ENCODE peak calls at places on chromosome 4, in eight cellular contexts. G, X, M, V, Y, R, H and K are unnamed samples.

GRCh38 chr4:14513471-14513870 is 488.8 kb upstream of the CPEB2 start:
- DNase-seq in G (no peak), X (no peak), M (no peak), V (no peak), Y (no peak), R (no peak), H (no peak), K (no peak)

GRCh38 chr4:36285784-36286480 is 4.5 kb downstream of the DTHD1 start:
- DNase-seq in G (no peak), X (no peak), M (no peak), V (no peak), Y (no peak), R (no peak), H (no peak), K (peak)

GRCh38 chr4:4256799-4257198 is 8.8 kb upstream of the TMEM128 start:
- DNase-seq in G (no peak), X (no peak), M (no peak), V (no peak), Y (no peak), R (no peak), H (no peak), K (no peak)

GRCh38 chr4:8269535-8270417 is at the start of gene HTRA3:
- DNase-seq in G (no peak), X (no peak), M (no peak), V (peak), Y (peak), R (no peak), H (peak), K (peak)

GRCh38 chr4:40916880-40917279 is 167.1 kb downstream of the NSUN7 start:
- DNase-seq in G (no peak), X (peak), M (peak), V (no peak), Y (peak), R (peak), H (no peak), K (peak)

GRCh38 chr4:139919513-139919912 is 234.5 kb downstream of the MAML3 start:
- DNase-seq in G (no peak), X (no peak), M (no peak), V (no peak), Y (no peak), R (no peak), H (no peak), K (no peak)

GRCh38 chr4:104475652-104476051 is 19.0 kb downstream of the CXXC4 start:
- DNase-seq in G (no peak), X (no peak), M (no peak), V (no peak), Y (no peak), R (no peak), H (no peak), K (no peak)

GRCh38 chr4:143581331-143581961 is 67.9 kb downstream of the SMARCA5 start:
- DNase-seq in G (no peak), X (no peak), M (no peak), V (no peak), Y (no peak), R (no peak), H (no peak), K (no peak)

GRCh38 chr4:145289403-145290076 is 109.2 kb upstream of the OTUD4 start:
- DNase-seq in G (no peak), X (no peak), M (no peak), V (no peak), Y (no peak), R (no peak), H (no peak), K (no peak)

GRCh38 chr4:5959221-5959982 is 58.8 kb downstream of the C4orf50 start:
- DNase-seq in G (no peak), X (no peak), M (no peak), V (no peak), Y (peak), R (no peak), H (no peak), K (no peak)

GRCh38 chr4:100257567-100257966 is 67.3 kb upstream of the DDIT4L start:
- DNase-seq in G (no peak), X (no peak), M (no peak), V (no peak), Y (no peak), R (no peak), H (no peak), K (no peak)

GRCh38 chr4:94415448-94415847 is 36.3 kb upstream of the PDLIM5 start:
- DNase-seq in G (no peak), X (no peak), M (no peak), V (no peak), Y (no peak), R (no peak), H (no peak), K (no peak)

GRCh38 chr4:178970433-178971140 is 1528.3 kb upstream of the AGA start:
- DNase-seq in G (no peak), X (no peak), M (no peak), V (no peak), Y (no peak), R (no peak), H (no peak), K (no peak)

GRCh38 chr4:130172156-130172555 is 1076.2 kb downstream of the C4orf33 start:
- DNase-seq in G (no peak), X (no peak), M (no peak), V (no peak), Y (no peak), R (no peak), H (no peak), K (no peak)

GRCh38 chr4:99301376-99302164 is 10.8 kb upstream of the ADH1A start:
- DNase-seq in G (no peak), X (no peak), M (no peak), V (no peak), Y (no peak), R (no peak), H (no peak), K (no peak)

GRCh38 chr4:53507058-53507457 is 84.2 kb downstream of the LNX1 start:
- DNase-seq in G (no peak), X (no peak), M (no peak), V (no peak), Y (no peak), R (no peak), H (no peak), K (no peak)

GRCh38 chr4:61882381-61882780 is 682.3 kb downstream of the ADGRL3 start:
- DNase-seq in G (no peak), X (no peak), M (no peak), V (no peak), Y (no peak), R (no peak), H (no peak), K (no peak)

GRCh38 chr4:137226221-137226620 is 306.1 kb downstream of the PCDH18 start:
- DNase-seq in G (no peak), X (no peak), M (no peak), V (no peak), Y (no peak), R (no peak), H (no peak), K (no peak)

GRCh38 chr4:59200992-59201391 is 1999.1 kb upstream of the ADGRL3 start:
- DNase-seq in G (no peak), X (no peak), M (no peak), V (no peak), Y (no peak), R (no peak), H (no peak), K (no peak)

GRCh38 chr4:176193898-176194297 is 1.5 kb downstream of the SPATA4 start:
- DNase-seq in G (no peak), X (no peak), M (no peak), V (no peak), Y (no peak), R (no peak), H (no peak), K (no peak)

GRCh38 chr4:139866270-139866962 is 200.8 kb downstream of the MGST2 start:
- DNase-seq in G (peak), X (no peak), M (no peak), V (no peak), Y (no peak), R (no peak), H (no peak), K (no peak)

GRCh38 chr4:95319169-95319568 is 229.6 kb downstream of the UNC5C start:
- DNase-seq in G (peak), X (no peak), M (no peak), V (no peak), Y (no peak), R (no peak), H (no peak), K (no peak)

GRCh38 chr4:113026556-113026955 is 22.9 kb upstream of the ANK2 start:
- DNase-seq in G (no peak), X (no peak), M (no peak), V (no peak), Y (no peak), R (no peak), H (no peak), K (no peak)

GRCh38 chr4:140237616-140238352 is 83.8 kb upstream of the MAML3 start:
- DNase-seq in G (peak), X (no peak), M (no peak), V (peak), Y (peak), R (no peak), H (peak), K (peak)

GRCh38 chr4:99414401-99414800 is 20.7 kb downstream of the ADH7 start:
- DNase-seq in G (no peak), X (no peak), M (no peak), V (no peak), Y (no peak), R (no peak), H (no peak), K (no peak)

GRCh38 chr4:41428941-41429669 is 108.9 kb upstream of the LIMCH1 start:
- DNase-seq in G (no peak), X (no peak), M (no peak), V (no peak), Y (no peak), R (no peak), H (no peak), K (no peak)

GRCh38 chr4:147790412-147790811 is 58.5 kb downstream of the ARHGAP10 start:
- DNase-seq in G (no peak), X (no peak), M (no peak), V (no peak), Y (no peak), R (no peak), H (no peak), K (no peak)

GRCh38 chr4:139642364-139642763 is 23.3 kb upstream of the MGST2 start:
- DNase-seq in G (no peak), X (no peak), M (no peak), V (no peak), Y (no peak), R (no peak), H (no peak), K (no peak)

GRCh38 chr4:109303141-109303499 is 662 bp upstream of the COL25A1 start:
- DNase-seq in G (no peak), X (no peak), M (no peak), V (no peak), Y (no peak), R (no peak), H (peak), K (no peak)

GRCh38 chr4:74930166-74930565 is 2.8 kb upstream of the PARM1 start:
- DNase-seq in G (no peak), X (no peak), M (no peak), V (no peak), Y (no peak), R (no peak), H (no peak), K (no peak)

DNA sequence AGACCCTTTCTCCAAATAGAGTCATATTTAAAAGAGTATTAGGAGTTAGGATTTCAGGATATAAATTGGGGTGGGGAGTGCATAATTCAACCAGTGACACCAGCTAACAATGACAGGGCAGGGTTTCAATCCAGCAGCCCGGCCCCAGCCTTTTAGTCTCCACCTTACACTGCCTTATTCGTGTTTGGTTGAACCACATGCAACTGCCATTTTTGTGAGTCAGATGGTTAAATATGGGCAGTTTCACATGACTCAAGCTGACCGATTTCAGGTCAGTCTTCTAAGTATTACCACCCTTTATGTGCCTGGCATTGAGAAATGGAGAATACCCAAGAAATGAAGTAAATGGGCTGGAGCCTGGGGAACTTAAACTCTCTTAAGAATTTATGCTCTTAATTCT is 102.8 kb downstream of the STOX2 start:
- DNase-seq in G (no peak), X (no peak), M (no peak), V (no peak), Y (no peak), R (no peak), H (no peak), K (no peak)
- TF ChIP-seq EP300 in G (no peak), X (no peak), M (no peak), V (no peak), Y (no peak), R (no peak), H (no peak), K (no peak)

DNA sequence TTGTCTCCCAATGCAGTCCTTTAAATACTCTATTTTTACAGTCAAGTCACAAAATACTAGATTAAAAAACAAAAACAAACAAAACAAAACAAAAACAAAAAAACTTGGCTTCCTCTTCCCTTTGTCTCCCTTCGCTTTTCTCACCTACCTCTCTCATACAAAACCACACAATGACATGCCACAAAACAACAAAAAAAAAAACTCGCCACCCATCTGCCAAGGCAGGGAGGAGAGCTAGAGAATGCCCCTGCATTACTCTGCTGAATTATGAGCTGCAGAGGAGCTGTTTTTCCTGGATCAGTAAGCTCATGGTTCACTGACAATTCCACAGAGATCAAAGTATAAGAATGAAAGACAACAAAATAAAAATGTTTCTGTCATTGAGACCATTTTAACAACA is 252.7 kb upstream of the FAT4 start:
- DNase-seq in G (no peak), X (no peak), M (no peak), V (no peak), Y (no peak), R (no peak), H (no peak), K (no peak)
- TF ChIP-seq EP300 in G (no peak), X (no peak), M (no peak), V (no peak), Y (no peak), R (no peak), H (no peak), K (no peak)

DNA sequence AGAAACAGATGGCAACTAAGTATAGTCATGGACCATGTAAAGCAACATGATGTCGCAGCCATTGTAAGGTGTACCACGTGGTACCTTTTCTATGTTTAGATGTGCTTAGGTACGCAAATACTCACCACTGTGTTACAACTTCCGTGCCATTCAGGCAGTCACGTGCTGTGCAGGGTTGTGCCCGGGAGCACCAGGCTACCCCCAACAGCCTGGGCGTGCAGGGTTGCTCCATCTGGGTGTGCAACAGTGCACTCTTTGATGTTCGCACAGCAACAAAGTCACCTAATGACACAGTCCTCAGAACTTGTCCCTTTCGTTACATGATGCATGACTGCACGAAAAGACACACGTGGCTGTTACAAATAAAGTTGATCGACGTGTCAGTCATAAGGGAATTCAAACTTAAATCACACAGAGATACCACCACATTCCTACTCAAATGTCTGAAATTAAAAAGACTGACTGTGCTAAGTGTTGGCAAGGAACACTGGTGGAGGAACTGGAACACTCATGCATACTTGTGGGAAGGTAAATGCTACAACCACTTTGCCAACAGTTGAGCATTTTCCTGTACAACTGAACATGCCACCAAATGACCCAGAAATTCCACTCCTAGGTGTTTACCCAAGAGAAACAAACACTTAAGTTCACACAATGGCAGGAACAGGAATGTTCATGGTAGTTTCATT is 24.3 kb downstream of the CPLX1 start:
- DNase-seq in G (no peak), X (no peak), M (no peak), V (no peak), Y (no peak), R (no peak), H (no peak), K (no peak)
- TF ChIP-seq EP300 in G (no peak), X (no peak), M (no peak), V (no peak), Y (no peak), R (no peak), H (no peak), K (no peak)

GRCh38 chr4:185771696-185772390 is 40.2 kb downstream of the SORBS2 start:
- DNase-seq in G (no peak), X (no peak), M (no peak), V (no peak), Y (no peak), R (no peak), H (no peak), K (no peak)

GRCh38 chr4:185774815-185775684 is 36.9 kb downstream of the SORBS2 start:
- DNase-seq in G (no peak), X (no peak), M (no peak), V (no peak), Y (peak), R (no peak), H (no peak), K (no peak)

GRCh38 chr4:185773419-185773818 is 38.6 kb downstream of the SORBS2 start:
- DNase-seq in G (no peak), X (no peak), M (no peak), V (peak), Y (peak), R (no peak), H (no peak), K (no peak)

GRCh38 chr4:185774076-185774731 is 37.8 kb downstream of the SORBS2 start:
- DNase-seq in G (no peak), X (no peak), M (no peak), V (no peak), Y (no peak), R (peak), H (no peak), K (no peak)

GRCh38 chr4:185772391-185773093 is 39.5 kb downstream of the SORBS2 start:
- DNase-seq in G (no peak), X (no peak), M (no peak), V (no peak), Y (no peak), R (no peak), H (no peak), K (no peak)
- TF ChIP-seq EP300 in G (no peak), X (no peak), M (no peak), V (no peak), Y (no peak), R (no peak), H (no peak), K (no peak)

GRCh38 chr4:173998471-173999144 is 284.9 kb downstream of the FBXO8 start:
- DNase-seq in G (no peak), X (no peak), M (no peak), V (no peak), Y (no peak), R (no peak), H (no peak), K (no peak)
- TF ChIP-seq EP300 in G (no peak), X (no peak), M (no peak), V (no peak), Y (no peak), R (no peak), H (no peak), K (no peak)

DNA sequence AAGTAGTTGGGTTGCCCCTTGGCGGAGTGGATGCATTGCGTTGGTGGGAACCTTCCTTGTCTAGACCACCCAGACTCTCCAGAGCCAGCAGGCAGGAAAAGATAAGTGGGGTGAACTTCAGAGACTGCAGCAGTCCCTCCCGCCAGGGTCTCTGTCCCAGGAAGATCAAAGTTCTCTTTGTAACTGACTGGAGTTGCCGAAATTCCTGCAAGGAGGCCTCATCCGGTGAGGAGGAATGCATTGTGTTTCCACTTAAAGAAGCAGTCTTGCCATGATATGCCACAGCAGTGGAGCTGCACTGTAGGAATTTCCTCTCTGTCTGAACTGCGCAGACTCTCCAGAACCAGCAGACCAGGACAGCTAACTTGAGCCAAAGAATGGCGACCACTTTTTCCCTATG is 1190.4 kb downstream of the TECRL start:
- DNase-seq in G (no peak), X (no peak), M (no peak), V (no peak), Y (no peak), R (no peak), H (no peak), K (no peak)
- TF ChIP-seq EP300 in G (no peak), X (no peak), M (no peak), V (no peak), Y (no peak), R (no peak), H (no peak), K (no peak)